ENCODE peak calls at places on chromosomes 2 and 18, in six cellular contexts. C is nephron progenitor cell; K is globus pallidus; R is NAMALWA; D is epithelial cell of esophagus; P is activated CD4-positive, alpha-beta T cell treated with anti-CD3 and anti-CD28 coated beads, Interleukin-2, amount 50 U/mL, for 1 hour. G is an unnamed sample.

GRCh38 chr2:225270861-225271260 is 128.6 kb upstream of the NYAP2 start:
- DNase-seq in C (no peak), K (peak), R (peak), D (peak), P (no peak), G (no peak)

GRCh38 chr2:179518891-179519290 is 254.3 kb upstream of the SESTD1 start:
- DNase-seq in C (no peak), K (no peak), R (no peak), D (no peak), P (no peak), G (no peak)

GRCh38 chr2:25685030-25685429 is 11.7 kb upstream of the DTNB start:
- DNase-seq in C (no peak), K (no peak), R (no peak), D (no peak), P (no peak), G (no peak)

GRCh38 chr2:15059870-15060617 is 427.5 kb downstream of the LRATD1 start:
- DNase-seq in C (no peak), K (no peak), R (no peak), D (peak), P (no peak), G (no peak)

GRCh38 chr2:20468549-20469500 is 22.0 kb downstream of the RHOB start:
- DNase-seq in C (no peak), K (no peak), R (no peak), D (no peak), P (no peak), G (no peak)

GRCh38 chr2:240205348-240205747 is 64.9 kb upstream of the OTOS start:
- DNase-seq in C (no peak), K (no peak), R (no peak), D (peak), P (no peak), G (no peak)

GRCh38 chr2:154293864-154294263 is 404.6 kb upstream of the KCNJ3 start:
- DNase-seq in C (no peak), K (no peak), R (no peak), D (no peak), P (no peak), G (no peak)

GRCh38 chr2:123546348-123546747 is 478.7 kb upstream of the CNTNAP5 start:
- DNase-seq in C (no peak), K (no peak), R (no peak), D (peak), P (no peak), G (no peak)

GRCh38 chr2:45675130-45675812 is 23.8 kb downstream of the PRKCE start:
- DNase-seq in C (no peak), K (no peak), R (no peak), D (peak), P (no peak), G (no peak)

GRCh38 chr2:28721601-28722191 is 29.9 kb upstream of the PPP1CB start:
- DNase-seq in C (no peak), K (no peak), R (no peak), D (no peak), P (no peak), G (no peak)

GRCh38 chr2:112622528-112622849 is 23.2 kb upstream of the SLC20A1 start:
- DNase-seq in C (no peak), K (no peak), R (no peak), D (peak), P (no peak), G (no peak)

GRCh38 chr2:68853035-68853434 is 18.2 kb downstream of the BMP10 start:
- DNase-seq in C (no peak), K (no peak), R (no peak), D (peak), P (no peak), G (no peak)

GRCh38 chr18:31931163-31931885 is 11.6 kb downstream of the TRAPPC8 start:
- DNase-seq in C (no peak), K (no peak), R (no peak), D (peak), P (no peak), G (no peak)

GRCh38 chr2:16626997-16627605 is 38.5 kb downstream of the CYRIA start:
- DNase-seq in C (no peak), K (no peak), R (no peak), D (no peak), P (no peak), G (no peak)

GRCh38 chr2:15733867-15734765 is 142.4 kb downstream of the DDX1 start:
- DNase-seq in C (no peak), K (no peak), R (no peak), D (no peak), P (no peak), G (no peak)

GRCh38 chr2:182229288-182229687 is 197.5 kb downstream of the PDE1A start:
- DNase-seq in C (no peak), K (no peak), R (no peak), D (peak), P (no peak), G (no peak)

GRCh38 chr2:141055526-141055925 is 1075.3 kb downstream of the LRP1B start:
- DNase-seq in C (no peak), K (no peak), R (no peak), D (peak), P (no peak), G (no peak)

GRCh38 chr2:109171444-109172334 is 42.7 kb downstream of the SH3RF3 start:
- DNase-seq in C (no peak), K (no peak), R (no peak), D (peak), P (no peak), G (no peak)

GRCh38 chr2:132668189-132668833 is 1.7 kb downstream of the LYPD1 start:
- DNase-seq in C (peak), K (no peak), R (no peak), D (no peak), P (no peak), G (no peak)

GRCh38 chr2:218082586-218083351 is 13.7 kb downstream of the RUFY4 start:
- DNase-seq in C (no peak), K (no peak), R (no peak), D (no peak), P (no peak), G (no peak)

GRCh38 chr2:41853427-41854191 is 194.2 kb upstream of the PKDCC start:
- DNase-seq in C (peak), K (peak), R (peak), D (peak), P (no peak), G (peak)

GRCh38 chr2:100178864-100179263 is 36.5 kb upstream of the AFF3 start:
- DNase-seq in C (no peak), K (no peak), R (no peak), D (no peak), P (no peak), G (no peak)

GRCh38 chr2:45872211-45872610 is 220.7 kb downstream of the PRKCE start:
- DNase-seq in C (no peak), K (no peak), R (no peak), D (no peak), P (no peak), G (no peak)

G was measured in neuronal stem cell.